ENCODE peak calls at places on chromosomes 5 and 9, in ten cellular contexts. One of them, this sample, is unnamed.

GRCh38 chr9:21684831-21685362 is 117.5 kb upstream of the MTAP start:
- DNase-seq in GM23338: no peak
- DNase-seq in HCT116: peak
- DNase-seq in sigmoid colon: no peak
- DNase-seq in breast epithelium: peak
- DNase-seq in Panc1: peak
- DNase-seq in prostate gland: peak
- DNase-seq in HL-60: no peak
- DNase-seq in stomach: peak
- DNase-seq in transverse colon: no peak
- DNase-seq in this sample: no peak

GRCh38 chr9:133342083-133342406 is 5.9 kb downstream of the MED22 start:
- DNase-seq in GM23338: peak
- DNase-seq in HCT116: no peak
- DNase-seq in sigmoid colon: no peak
- DNase-seq in breast epithelium: no peak
- DNase-seq in Panc1: no peak
- DNase-seq in prostate gland: no peak
- DNase-seq in HL-60: no peak
- DNase-seq in stomach: no peak
- DNase-seq in transverse colon: no peak
- DNase-seq in this sample: no peak

GRCh38 chr9:94642526-94642925 is 3.2 kb upstream of the FBP1 start:
- DNase-seq in GM23338: no peak
- DNase-seq in HCT116: no peak
- DNase-seq in sigmoid colon: no peak
- DNase-seq in breast epithelium: no peak
- DNase-seq in Panc1: no peak
- DNase-seq in prostate gland: no peak
- DNase-seq in HL-60: no peak
- DNase-seq in stomach: no peak
- DNase-seq in transverse colon: no peak
- DNase-seq in this sample: no peak

GRCh38 chr5:153573326-153574033 is 83.0 kb downstream of the GRIA1 start:
- DNase-seq in GM23338: no peak
- DNase-seq in HCT116: no peak
- DNase-seq in sigmoid colon: no peak
- DNase-seq in breast epithelium: no peak
- DNase-seq in Panc1: no peak
- DNase-seq in prostate gland: no peak
- DNase-seq in HL-60: no peak
- DNase-seq in stomach: no peak
- DNase-seq in transverse colon: no peak
- DNase-seq in this sample: no peak

GRCh38 chr5:148569948-148570347 is 84.4 kb downstream of the HTR4 start:
- DNase-seq in GM23338: no peak
- DNase-seq in HCT116: no peak
- DNase-seq in sigmoid colon: no peak
- DNase-seq in breast epithelium: no peak
- DNase-seq in Panc1: no peak
- DNase-seq in prostate gland: no peak
- DNase-seq in HL-60: no peak
- DNase-seq in stomach: peak
- DNase-seq in transverse colon: no peak
- DNase-seq in this sample: no peak

GRCh38 chr9:7983361-7983974 is 183.9 kb upstream of the DMAC1 start:
- DNase-seq in GM23338: no peak
- DNase-seq in HCT116: no peak
- DNase-seq in sigmoid colon: no peak
- DNase-seq in breast epithelium: no peak
- DNase-seq in Panc1: no peak
- DNase-seq in prostate gland: no peak
- DNase-seq in HL-60: no peak
- DNase-seq in stomach: no peak
- DNase-seq in transverse colon: no peak
- DNase-seq in this sample: no peak

GRCh38 chr9:20563917-20564316 is 58.4 kb downstream of the MLLT3 start:
- DNase-seq in GM23338: no peak
- DNase-seq in HCT116: no peak
- DNase-seq in sigmoid colon: no peak
- DNase-seq in breast epithelium: no peak
- DNase-seq in Panc1: no peak
- DNase-seq in prostate gland: no peak
- DNase-seq in HL-60: no peak
- DNase-seq in stomach: no peak
- DNase-seq in transverse colon: no peak
- DNase-seq in this sample: no peak

GRCh38 chr5:103745353-103746065 is 182.9 kb upstream of the NUDT12 start:
- DNase-seq in GM23338: no peak
- DNase-seq in HCT116: no peak
- DNase-seq in sigmoid colon: no peak
- DNase-seq in breast epithelium: no peak
- DNase-seq in Panc1: no peak
- DNase-seq in prostate gland: no peak
- DNase-seq in HL-60: no peak
- DNase-seq in stomach: no peak
- DNase-seq in transverse colon: no peak
- DNase-seq in this sample: no peak

GRCh38 chr9:18441245-18441644 is 32.7 kb upstream of the ADAMTSL1 start:
- DNase-seq in GM23338: no peak
- DNase-seq in HCT116: no peak
- DNase-seq in sigmoid colon: no peak
- DNase-seq in breast epithelium: no peak
- DNase-seq in Panc1: no peak
- DNase-seq in prostate gland: no peak
- DNase-seq in HL-60: no peak
- DNase-seq in stomach: no peak
- DNase-seq in transverse colon: no peak
- DNase-seq in this sample: no peak

GRCh38 chr9:18438300-18438925 is 35.5 kb upstream of the ADAMTSL1 start:
- DNase-seq in GM23338: peak
- DNase-seq in HCT116: no peak
- DNase-seq in sigmoid colon: peak
- DNase-seq in breast epithelium: no peak
- DNase-seq in Panc1: no peak
- DNase-seq in prostate gland: peak
- DNase-seq in HL-60: no peak
- DNase-seq in stomach: peak
- DNase-seq in transverse colon: no peak
- DNase-seq in this sample: peak

GRCh38 chr9:18442629-18443491 is 31.1 kb upstream of the ADAMTSL1 start:
- DNase-seq in GM23338: peak
- DNase-seq in HCT116: peak
- DNase-seq in sigmoid colon: peak
- DNase-seq in breast epithelium: peak
- DNase-seq in Panc1: no peak
- DNase-seq in prostate gland: peak
- DNase-seq in HL-60: peak
- DNase-seq in stomach: peak
- DNase-seq in transverse colon: peak
- DNase-seq in this sample: peak

GRCh38 chr9:18438951-18439350 is 35.0 kb upstream of the ADAMTSL1 start:
- DNase-seq in GM23338: no peak
- DNase-seq in HCT116: no peak
- DNase-seq in sigmoid colon: no peak
- DNase-seq in breast epithelium: no peak
- DNase-seq in Panc1: no peak
- DNase-seq in prostate gland: no peak
- DNase-seq in HL-60: no peak
- DNase-seq in stomach: no peak
- DNase-seq in transverse colon: no peak
- DNase-seq in this sample: no peak

GRCh38 chr9:18437315-18438200 is 36.4 kb upstream of the ADAMTSL1 start:
- DNase-seq in GM23338: peak
- DNase-seq in HCT116: no peak
- DNase-seq in sigmoid colon: peak
- DNase-seq in breast epithelium: no peak
- DNase-seq in Panc1: no peak
- DNase-seq in prostate gland: no peak
- DNase-seq in HL-60: no peak
- DNase-seq in stomach: peak
- DNase-seq in transverse colon: no peak
- DNase-seq in this sample: no peak
- TF ChIP-seq POLR2AphosphoS5 in GM23338: no peak
- TF ChIP-seq POLR2AphosphoS5 in HCT116: no peak
- TF ChIP-seq POLR2AphosphoS5 in sigmoid colon: no peak
- TF ChIP-seq POLR2AphosphoS5 in breast epithelium: no peak
- TF ChIP-seq POLR2AphosphoS5 in Panc1: no peak
- TF ChIP-seq POLR2AphosphoS5 in prostate gland: no peak
- TF ChIP-seq POLR2AphosphoS5 in HL-60: no peak
- TF ChIP-seq POLR2AphosphoS5 in stomach: peak
- TF ChIP-seq POLR2AphosphoS5 in transverse colon: no peak
- TF ChIP-seq POLR2AphosphoS5 in this sample: no peak

DNA sequence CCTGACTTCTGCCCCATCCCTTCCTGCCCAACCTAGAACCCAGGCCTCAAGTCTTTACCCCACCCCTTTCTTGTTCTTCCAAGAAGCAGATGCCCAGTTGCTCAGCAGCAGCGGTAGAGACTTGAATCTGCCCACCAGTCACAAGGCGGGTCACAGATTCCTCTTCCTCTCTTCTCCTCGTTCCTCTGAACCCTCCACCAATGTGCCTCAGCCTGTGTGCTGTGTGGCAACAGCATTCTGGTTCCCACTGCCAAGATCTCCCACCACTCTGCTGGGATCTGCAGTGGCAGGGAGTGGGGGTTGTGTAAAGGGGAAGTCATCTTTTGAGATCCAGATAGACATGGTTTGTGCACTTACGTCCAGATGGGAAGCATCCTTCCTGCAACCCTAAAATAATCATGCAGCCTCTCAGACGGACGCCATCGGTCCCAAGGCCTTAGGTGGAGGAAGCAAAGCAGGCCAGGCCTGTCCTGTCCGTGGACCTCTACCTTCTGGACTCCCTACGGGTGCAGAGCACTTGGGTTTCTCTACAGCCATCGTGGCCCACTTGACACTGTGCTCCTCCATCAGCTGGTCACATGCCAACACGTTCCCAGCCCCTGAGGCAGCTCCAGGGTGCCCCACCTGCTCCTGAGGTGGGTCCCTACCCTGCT is 7.7 kb upstream of the RPL26L1 start:
- DNase-seq in GM23338: no peak
- DNase-seq in HCT116: no peak
- DNase-seq in sigmoid colon: no peak
- DNase-seq in breast epithelium: no peak
- DNase-seq in Panc1: no peak
- DNase-seq in prostate gland: no peak
- DNase-seq in HL-60: no peak
- DNase-seq in stomach: no peak
- DNase-seq in transverse colon: no peak
- DNase-seq in this sample: no peak
- H3K27ac ChIP-seq in GM23338: no peak
- H3K27ac ChIP-seq in HCT116: no peak
- H3K27ac ChIP-seq in sigmoid colon: no peak
- H3K27ac ChIP-seq in breast epithelium: no peak
- H3K27ac ChIP-seq in Panc1: no peak
- H3K27ac ChIP-seq in prostate gland: no peak
- H3K27ac ChIP-seq in HL-60: no peak
- H3K27ac ChIP-seq in stomach: no peak
- H3K27ac ChIP-seq in transverse colon: no peak
- H3K27ac ChIP-seq in this sample: no peak

DNA sequence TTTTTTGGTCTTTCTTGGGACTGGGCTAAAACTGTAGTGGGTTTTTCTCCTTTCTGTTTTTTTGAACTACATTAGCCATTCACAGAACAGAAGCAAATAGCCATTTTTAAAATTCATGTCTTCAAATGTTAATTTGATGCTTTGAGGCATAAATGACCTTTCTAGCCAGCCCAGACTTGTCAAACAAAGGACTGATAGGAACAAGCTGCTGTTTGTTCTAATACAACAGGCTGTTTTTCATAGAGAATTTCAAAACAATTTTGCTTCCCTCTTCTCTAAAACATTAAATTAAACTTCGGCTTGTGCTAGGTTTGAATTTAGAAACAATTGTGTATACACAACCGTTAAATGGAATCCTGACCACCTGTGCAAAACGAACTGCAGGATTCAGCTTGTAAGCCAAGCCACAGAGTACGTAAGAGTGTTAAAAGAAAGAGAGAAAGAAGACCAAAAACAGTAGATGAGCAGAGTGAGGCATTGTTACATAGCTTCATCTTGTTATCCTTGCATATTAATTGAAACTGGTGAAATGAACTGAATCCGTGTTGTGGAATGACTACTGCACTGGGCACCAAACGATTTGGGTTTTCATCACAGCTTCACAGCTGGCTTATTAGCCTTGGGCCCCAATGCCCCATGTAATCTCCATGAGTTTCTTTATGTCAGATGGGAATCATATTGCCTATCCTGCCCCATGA is 100.0 kb downstream of the ZSWIM6 start:
- DNase-seq in GM23338: no peak
- DNase-seq in HCT116: no peak
- DNase-seq in sigmoid colon: no peak
- DNase-seq in breast epithelium: no peak
- DNase-seq in Panc1: no peak
- DNase-seq in prostate gland: no peak
- DNase-seq in HL-60: no peak
- DNase-seq in stomach: no peak
- DNase-seq in transverse colon: no peak
- DNase-seq in this sample: no peak
- TF ChIP-seq POLR2AphosphoS5 in GM23338: no peak
- TF ChIP-seq POLR2AphosphoS5 in HCT116: no peak
- TF ChIP-seq POLR2AphosphoS5 in sigmoid colon: no peak
- TF ChIP-seq POLR2AphosphoS5 in breast epithelium: no peak
- TF ChIP-seq POLR2AphosphoS5 in Panc1: no peak
- TF ChIP-seq POLR2AphosphoS5 in prostate gland: no peak
- TF ChIP-seq POLR2AphosphoS5 in HL-60: no peak
- TF ChIP-seq POLR2AphosphoS5 in stomach: no peak
- TF ChIP-seq POLR2AphosphoS5 in transverse colon: no peak
- TF ChIP-seq POLR2AphosphoS5 in this sample: no peak

DNA sequence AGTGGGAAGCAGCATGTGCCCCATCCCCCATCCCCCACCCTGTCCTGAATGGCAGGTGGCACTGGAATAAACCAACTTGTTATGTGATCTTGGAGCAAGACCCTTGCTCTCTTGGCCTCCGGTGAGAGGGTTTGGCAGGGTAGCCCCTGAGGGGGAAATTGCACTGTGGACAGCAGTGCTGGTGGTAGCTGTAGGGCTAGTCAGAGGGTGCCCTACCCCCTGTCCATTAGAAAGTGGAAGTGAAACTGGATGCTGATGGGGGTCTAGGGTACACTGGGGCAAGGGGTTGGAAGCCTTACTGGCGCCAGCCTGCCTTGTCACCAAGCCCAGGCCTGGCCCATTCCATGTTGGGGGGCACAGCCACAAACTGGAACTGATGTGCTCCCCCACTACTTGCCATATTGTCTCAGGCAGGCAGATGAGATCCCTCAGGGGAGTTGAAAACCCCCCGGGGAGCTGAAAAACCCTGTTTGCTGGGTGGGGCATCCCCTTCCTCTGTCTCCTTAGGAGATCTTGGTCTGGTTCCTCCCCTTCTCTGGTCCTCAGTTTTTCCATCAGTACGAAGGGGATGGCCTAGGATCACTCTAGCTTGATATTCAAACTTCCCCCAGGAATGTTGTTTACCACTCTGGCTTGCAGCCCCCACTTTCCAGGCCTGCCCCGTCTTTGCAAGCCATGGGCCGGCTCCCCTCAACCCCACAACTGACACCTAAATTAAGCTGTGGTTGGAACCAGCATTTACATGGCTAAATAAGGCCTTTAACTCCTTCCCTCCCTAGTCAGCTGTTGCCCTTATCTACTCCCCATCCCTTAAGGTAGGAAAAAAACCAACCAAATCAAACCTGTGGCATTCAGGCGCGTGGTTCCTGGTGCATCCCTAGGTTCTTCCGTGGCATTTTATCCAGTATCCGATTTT is 14.4 kb upstream of the SYNPO start:
- DNase-seq in GM23338: no peak
- DNase-seq in HCT116: no peak
- DNase-seq in sigmoid colon: no peak
- DNase-seq in breast epithelium: no peak
- DNase-seq in Panc1: no peak
- DNase-seq in prostate gland: no peak
- DNase-seq in HL-60: no peak
- DNase-seq in stomach: no peak
- DNase-seq in transverse colon: no peak
- DNase-seq in this sample: no peak
- H3K27ac ChIP-seq in GM23338: no peak
- H3K27ac ChIP-seq in HCT116: no peak
- H3K27ac ChIP-seq in sigmoid colon: peak
- H3K27ac ChIP-seq in breast epithelium: peak
- H3K27ac ChIP-seq in Panc1: peak
- H3K27ac ChIP-seq in prostate gland: peak
- H3K27ac ChIP-seq in HL-60: no peak
- H3K27ac ChIP-seq in stomach: peak
- H3K27ac ChIP-seq in transverse colon: peak
- H3K27ac ChIP-seq in this sample: peak